ENCODE peak calls at places on chromosomes 6 and 20, in six cellular contexts. One of them, this sample, is unnamed.

GRCh38 chr6:22826961-22827360 is 257.6 kb downstream of the HDGFL1 start:
- DNase-seq in G401: no peak
- DNase-seq in ACHN: peak; percentile 1
- DNase-seq in HCEC 1CT: no peak
- DNase-seq in NCI-H524 treated with DMSO at 0.1 percent for 48 hours: no peak
- DNase-seq in neural progenitor cell: no peak
- DNase-seq in this sample: no peak

GRCh38 chr6:106556368-106556960 is 72.8 kb downstream of the RTN4IP1 start:
- DNase-seq in G401: peak; percentile 11
- DNase-seq in neural progenitor cell: no peak
- DNase-seq in NCI-H524 treated with DMSO at 0.1 percent for 48 hours: no peak
- DNase-seq in ACHN: peak; percentile 38
- DNase-seq in HCEC 1CT: peak; percentile 56
- DNase-seq in this sample: no peak

GRCh38 chr6:3075522-3076113 is 7.3 kb downstream of the RIPK1 start:
- DNase-seq in G401: no peak
- DNase-seq in neural progenitor cell: no peak
- DNase-seq in NCI-H524 treated with DMSO at 0.1 percent for 48 hours: no peak
- DNase-seq in ACHN: no peak
- DNase-seq in HCEC 1CT: peak; percentile 52
- DNase-seq in this sample: no peak

GRCh38 chr6:145315982-145316600 is 419.2 kb downstream of the EPM2A start:
- DNase-seq in ACHN: no peak
- DNase-seq in neural progenitor cell: peak; percentile 40
- DNase-seq in NCI-H524 treated with DMSO at 0.1 percent for 48 hours: peak; percentile 80
- DNase-seq in HCEC 1CT: peak; percentile 14
- DNase-seq in G401: no peak
- DNase-seq in this sample: no peak

GRCh38 chr20:7366189-7366588 is 574.1 kb downstream of the HAO1 start:
- DNase-seq in ACHN: no peak
- DNase-seq in HCEC 1CT: no peak
- DNase-seq in neural progenitor cell: no peak
- DNase-seq in NCI-H524 treated with DMSO at 0.1 percent for 48 hours: no peak
- DNase-seq in G401: no peak
- DNase-seq in this sample: no peak

GRCh38 chr6:32944265-32944664 is 3.4 kb upstream of the HLA-DMB start:
- DNase-seq in HCEC 1CT: no peak
- DNase-seq in NCI-H524 treated with DMSO at 0.1 percent for 48 hours: no peak
- DNase-seq in ACHN: no peak
- DNase-seq in neural progenitor cell: no peak
- DNase-seq in G401: no peak
- DNase-seq in this sample: no peak

GRCh38 chr20:4488407-4489339 is 233.0 kb upstream of the PRND start:
- DNase-seq in NCI-H524 treated with DMSO at 0.1 percent for 48 hours: no peak
- DNase-seq in neural progenitor cell: no peak
- DNase-seq in ACHN: no peak
- DNase-seq in HCEC 1CT: peak; percentile 90
- DNase-seq in G401: no peak
- DNase-seq in this sample: no peak

GRCh38 chr20:2750343-2751251 is 49.8 kb downstream of the CPXM1 start:
- DNase-seq in G401: no peak
- DNase-seq in neural progenitor cell: peak; percentile 44
- DNase-seq in HCEC 1CT: peak; percentile 32
- DNase-seq in NCI-H524 treated with DMSO at 0.1 percent for 48 hours: no peak
- DNase-seq in ACHN: no peak
- DNase-seq in this sample: no peak

GRCh38 chr6:43339168-43339567 is 30.3 kb downstream of the ZNF318 start:
- DNase-seq in neural progenitor cell: no peak
- DNase-seq in ACHN: no peak
- DNase-seq in G401: no peak
- DNase-seq in HCEC 1CT: no peak
- DNase-seq in NCI-H524 treated with DMSO at 0.1 percent for 48 hours: no peak
- DNase-seq in this sample: no peak

GRCh38 chr6:65671922-65672321 is 35.1 kb downstream of the EYS start:
- DNase-seq in ACHN: no peak
- DNase-seq in NCI-H524 treated with DMSO at 0.1 percent for 48 hours: no peak
- DNase-seq in HCEC 1CT: no peak
- DNase-seq in neural progenitor cell: no peak
- DNase-seq in G401: no peak
- DNase-seq in this sample: peak; percentile 13

GRCh38 chr6:97705568-97705967 is 422.6 kb upstream of the MMS22L start:
- DNase-seq in HCEC 1CT: no peak
- DNase-seq in ACHN: peak; percentile 7
- DNase-seq in G401: no peak
- DNase-seq in neural progenitor cell: peak; percentile 73
- DNase-seq in NCI-H524 treated with DMSO at 0.1 percent for 48 hours: no peak
- DNase-seq in this sample: no peak

GRCh38 chr6:811806-812205 is 118.9 kb upstream of the EXOC2 start:
- DNase-seq in neural progenitor cell: no peak
- DNase-seq in HCEC 1CT: no peak
- DNase-seq in G401: no peak
- DNase-seq in NCI-H524 treated with DMSO at 0.1 percent for 48 hours: no peak
- DNase-seq in ACHN: no peak
- DNase-seq in this sample: no peak

GRCh38 chr20:15236812-15237211 is 899.4 kb upstream of the FLRT3 start:
- DNase-seq in neural progenitor cell: peak; percentile 70
- DNase-seq in G401: no peak
- DNase-seq in NCI-H524 treated with DMSO at 0.1 percent for 48 hours: no peak
- DNase-seq in ACHN: peak; percentile 43
- DNase-seq in HCEC 1CT: no peak
- DNase-seq in this sample: peak; percentile 43

GRCh38 chr6:34517461-34517868 is 38.7 kb downstream of the SPDEF start:
- DNase-seq in neural progenitor cell: no peak
- DNase-seq in ACHN: no peak
- DNase-seq in G401: no peak
- DNase-seq in HCEC 1CT: no peak
- DNase-seq in NCI-H524 treated with DMSO at 0.1 percent for 48 hours: no peak
- DNase-seq in this sample: no peak

GRCh38 chr6:39471954-39472659 is 149.6 kb upstream of the KCNK16 start:
- DNase-seq in G401: no peak
- DNase-seq in HCEC 1CT: no peak
- DNase-seq in NCI-H524 treated with DMSO at 0.1 percent for 48 hours: no peak
- DNase-seq in neural progenitor cell: no peak
- DNase-seq in ACHN: no peak
- DNase-seq in this sample: no peak

GRCh38 chr20:35511814-35512420 is 17.5 kb downstream of the C20orf173 start:
- DNase-seq in ACHN: peak; percentile 44
- DNase-seq in neural progenitor cell: peak; percentile 35
- DNase-seq in HCEC 1CT: peak; percentile 24
- DNase-seq in NCI-H524 treated with DMSO at 0.1 percent for 48 hours: no peak
- DNase-seq in G401: peak; percentile 58
- DNase-seq in this sample: no peak

GRCh38 chr6:43890197-43891062 is 120.4 kb downstream of the VEGFA start:
- DNase-seq in G401: no peak
- DNase-seq in NCI-H524 treated with DMSO at 0.1 percent for 48 hours: no peak
- DNase-seq in ACHN: no peak
- DNase-seq in neural progenitor cell: no peak
- DNase-seq in HCEC 1CT: no peak
- DNase-seq in this sample: no peak

GRCh38 chr6:16639689-16640480 is 121.4 kb downstream of the ATXN1 start:
- DNase-seq in neural progenitor cell: no peak
- DNase-seq in ACHN: peak; percentile 79
- DNase-seq in NCI-H524 treated with DMSO at 0.1 percent for 48 hours: no peak
- DNase-seq in G401: no peak
- DNase-seq in HCEC 1CT: peak; percentile 87
- DNase-seq in this sample: no peak

GRCh38 chr6:113184291-113184690 is 672.9 kb upstream of the MARCKS start:
- DNase-seq in G401: no peak
- DNase-seq in HCEC 1CT: peak; percentile 72
- DNase-seq in neural progenitor cell: no peak
- DNase-seq in ACHN: no peak
- DNase-seq in NCI-H524 treated with DMSO at 0.1 percent for 48 hours: no peak
- DNase-seq in this sample: no peak

GRCh38 chr6:77962070-77962469 is 309.2 kb downstream of the MEI4 start:
- DNase-seq in neural progenitor cell: no peak
- DNase-seq in HCEC 1CT: no peak
- DNase-seq in G401: no peak
- DNase-seq in ACHN: no peak
- DNase-seq in NCI-H524 treated with DMSO at 0.1 percent for 48 hours: no peak
- DNase-seq in this sample: no peak

GRCh38 chr6:154096316-154096715 is 57.3 kb downstream of the OPRM1 start:
- DNase-seq in HCEC 1CT: no peak
- DNase-seq in NCI-H524 treated with DMSO at 0.1 percent for 48 hours: no peak
- DNase-seq in ACHN: no peak
- DNase-seq in G401: no peak
- DNase-seq in neural progenitor cell: no peak
- DNase-seq in this sample: no peak

GRCh38 chr20:13118676-13119075 is 102.4 kb upstream of the ISM1 start:
- DNase-seq in neural progenitor cell: no peak
- DNase-seq in G401: no peak
- DNase-seq in HCEC 1CT: no peak
- DNase-seq in NCI-H524 treated with DMSO at 0.1 percent for 48 hours: no peak
- DNase-seq in ACHN: no peak
- DNase-seq in this sample: no peak

GRCh38 chr6:128463942-128464341 is 56.5 kb downstream of the PTPRK start:
- DNase-seq in neural progenitor cell: no peak
- DNase-seq in ACHN: peak; percentile 3
- DNase-seq in HCEC 1CT: peak; percentile 16
- DNase-seq in G401: no peak
- DNase-seq in NCI-H524 treated with DMSO at 0.1 percent for 48 hours: no peak
- DNase-seq in this sample: no peak

GRCh38 chr20:52447232-52447566 is 255.6 kb upstream of the ZFP64 start:
- DNase-seq in neural progenitor cell: no peak
- DNase-seq in HCEC 1CT: no peak
- DNase-seq in G401: no peak
- DNase-seq in ACHN: no peak
- DNase-seq in NCI-H524 treated with DMSO at 0.1 percent for 48 hours: no peak
- DNase-seq in this sample: no peak

GRCh38 chr6:43992126-43992663 is 135.1 kb downstream of the MRPL14 start:
- DNase-seq in HCEC 1CT: no peak
- DNase-seq in neural progenitor cell: no peak
- DNase-seq in NCI-H524 treated with DMSO at 0.1 percent for 48 hours: no peak
- DNase-seq in G401: no peak
- DNase-seq in ACHN: no peak
- DNase-seq in this sample: no peak

GRCh38 chr6:28597217-28597835 is 71.6 kb downstream of the GPX5 start:
- DNase-seq in HCEC 1CT: peak; percentile 54
- DNase-seq in G401: peak; percentile 83
- DNase-seq in neural progenitor cell: peak; percentile 66
- DNase-seq in ACHN: peak; percentile 68
- DNase-seq in NCI-H524 treated with DMSO at 0.1 percent for 48 hours: peak; percentile 84
- DNase-seq in this sample: peak; percentile 89

GRCh38 chr6:52328303-52328662 is 33.7 kb upstream of the PAQR8 start:
- DNase-seq in HCEC 1CT: no peak
- DNase-seq in G401: no peak
- DNase-seq in NCI-H524 treated with DMSO at 0.1 percent for 48 hours: no peak
- DNase-seq in ACHN: no peak
- DNase-seq in neural progenitor cell: no peak
- DNase-seq in this sample: no peak

GRCh38 chr20:60035486-60035885 is 77.3 kb downstream of the CDH26 start:
- DNase-seq in ACHN: no peak
- DNase-seq in HCEC 1CT: no peak
- DNase-seq in neural progenitor cell: no peak
- DNase-seq in G401: no peak
- DNase-seq in NCI-H524 treated with DMSO at 0.1 percent for 48 hours: no peak
- DNase-seq in this sample: no peak

This sample was measured in DMS 273 treated with DMSO at 0.1 percent for 48 hours.